ENCODE peak calls at places on chromosome 15, in ten cellular contexts. One of them, this sample, is unnamed.

GRCh38 chr15:89539027-89539426 is 36.2 kb upstream of the TICRR start:
- DNase-seq in CD14-positive monocyte: no peak
- DNase-seq in A549: no peak
- DNase-seq in nucleus accumbens: no peak
- DNase-seq in SK-MEL-5: no peak
- DNase-seq in cardiac muscle cell: no peak
- DNase-seq in stimulated activated CD8-positive, alpha-beta memory T cell treated with anti-CD3 and anti-CD28 coated beads, Interleukin-4, amount 100 ng/mL, for 1 hour: no peak
- DNase-seq in left ventricle myocardium inferior: no peak
- DNase-seq in SW 1271: no peak
- DNase-seq in stimulated activated CD4-positive, alpha-beta T cell treated with anti-CD3 and anti-CD28 coated beads, Interleukin-15, amount 100 ng/mL, for 1 hour: no peak
- DNase-seq in this sample: no peak

GRCh38 chr15:58311551-58311950 is 120.2 kb upstream of the LIPC start:
- DNase-seq in CD14-positive monocyte: no peak
- DNase-seq in A549: no peak
- DNase-seq in nucleus accumbens: no peak
- DNase-seq in SK-MEL-5: no peak
- DNase-seq in cardiac muscle cell: no peak
- DNase-seq in stimulated activated CD8-positive, alpha-beta memory T cell treated with anti-CD3 and anti-CD28 coated beads, Interleukin-4, amount 100 ng/mL, for 1 hour: no peak
- DNase-seq in left ventricle myocardium inferior: no peak
- DNase-seq in SW 1271: no peak
- DNase-seq in stimulated activated CD4-positive, alpha-beta T cell treated with anti-CD3 and anti-CD28 coated beads, Interleukin-15, amount 100 ng/mL, for 1 hour: no peak
- DNase-seq in this sample: no peak

GRCh38 chr15:87731630-87732029 is 524.9 kb downstream of the NTRK3 start:
- DNase-seq in CD14-positive monocyte: no peak
- DNase-seq in A549: no peak
- DNase-seq in nucleus accumbens: no peak
- DNase-seq in SK-MEL-5: no peak
- DNase-seq in cardiac muscle cell: peak
- DNase-seq in stimulated activated CD8-positive, alpha-beta memory T cell treated with anti-CD3 and anti-CD28 coated beads, Interleukin-4, amount 100 ng/mL, for 1 hour: no peak
- DNase-seq in left ventricle myocardium inferior: no peak
- DNase-seq in SW 1271: no peak
- DNase-seq in stimulated activated CD4-positive, alpha-beta T cell treated with anti-CD3 and anti-CD28 coated beads, Interleukin-15, amount 100 ng/mL, for 1 hour: no peak
- DNase-seq in this sample: no peak

GRCh38 chr15:101615986-101616848 is 36.0 kb downstream of the TM2D3 start:
- DNase-seq in CD14-positive monocyte: no peak
- DNase-seq in A549: peak
- DNase-seq in nucleus accumbens: no peak
- DNase-seq in SK-MEL-5: peak
- DNase-seq in cardiac muscle cell: peak
- DNase-seq in stimulated activated CD8-positive, alpha-beta memory T cell treated with anti-CD3 and anti-CD28 coated beads, Interleukin-4, amount 100 ng/mL, for 1 hour: no peak
- DNase-seq in left ventricle myocardium inferior: peak
- DNase-seq in SW 1271: no peak
- DNase-seq in stimulated activated CD4-positive, alpha-beta T cell treated with anti-CD3 and anti-CD28 coated beads, Interleukin-15, amount 100 ng/mL, for 1 hour: no peak
- DNase-seq in this sample: peak

GRCh38 chr15:71575474-71576045 is 234.8 kb upstream of the NR2E3 start:
- DNase-seq in CD14-positive monocyte: no peak
- DNase-seq in A549: peak
- DNase-seq in nucleus accumbens: no peak
- DNase-seq in SK-MEL-5: peak
- DNase-seq in cardiac muscle cell: no peak
- DNase-seq in stimulated activated CD8-positive, alpha-beta memory T cell treated with anti-CD3 and anti-CD28 coated beads, Interleukin-4, amount 100 ng/mL, for 1 hour: no peak
- DNase-seq in left ventricle myocardium inferior: no peak
- DNase-seq in SW 1271: no peak
- DNase-seq in stimulated activated CD4-positive, alpha-beta T cell treated with anti-CD3 and anti-CD28 coated beads, Interleukin-15, amount 100 ng/mL, for 1 hour: no peak
- DNase-seq in this sample: no peak

GRCh38 chr15:92753591-92753990 is 98.0 kb upstream of the FAM174B start:
- DNase-seq in CD14-positive monocyte: no peak
- DNase-seq in A549: no peak
- DNase-seq in nucleus accumbens: no peak
- DNase-seq in SK-MEL-5: no peak
- DNase-seq in cardiac muscle cell: no peak
- DNase-seq in stimulated activated CD8-positive, alpha-beta memory T cell treated with anti-CD3 and anti-CD28 coated beads, Interleukin-4, amount 100 ng/mL, for 1 hour: no peak
- DNase-seq in left ventricle myocardium inferior: no peak
- DNase-seq in SW 1271: no peak
- DNase-seq in stimulated activated CD4-positive, alpha-beta T cell treated with anti-CD3 and anti-CD28 coated beads, Interleukin-15, amount 100 ng/mL, for 1 hour: no peak
- DNase-seq in this sample: no peak

GRCh38 chr15:37088436-37088835 is 11.9 kb downstream of the MEIS2 start:
- DNase-seq in CD14-positive monocyte: no peak
- DNase-seq in A549: no peak
- DNase-seq in nucleus accumbens: no peak
- DNase-seq in SK-MEL-5: no peak
- DNase-seq in cardiac muscle cell: no peak
- DNase-seq in stimulated activated CD8-positive, alpha-beta memory T cell treated with anti-CD3 and anti-CD28 coated beads, Interleukin-4, amount 100 ng/mL, for 1 hour: no peak
- DNase-seq in left ventricle myocardium inferior: no peak
- DNase-seq in SW 1271: no peak
- DNase-seq in stimulated activated CD4-positive, alpha-beta T cell treated with anti-CD3 and anti-CD28 coated beads, Interleukin-15, amount 100 ng/mL, for 1 hour: no peak
- DNase-seq in this sample: no peak

GRCh38 chr15:34358367-34358766 is 8.6 kb downstream of the LPCAT4 start:
- DNase-seq in CD14-positive monocyte: no peak
- DNase-seq in A549: peak
- DNase-seq in nucleus accumbens: no peak
- DNase-seq in SK-MEL-5: peak
- DNase-seq in cardiac muscle cell: no peak
- DNase-seq in stimulated activated CD8-positive, alpha-beta memory T cell treated with anti-CD3 and anti-CD28 coated beads, Interleukin-4, amount 100 ng/mL, for 1 hour: no peak
- DNase-seq in left ventricle myocardium inferior: no peak
- DNase-seq in SW 1271: no peak
- DNase-seq in stimulated activated CD4-positive, alpha-beta T cell treated with anti-CD3 and anti-CD28 coated beads, Interleukin-15, amount 100 ng/mL, for 1 hour: no peak
- DNase-seq in this sample: no peak

GRCh38 chr15:73341886-73342600 is 26.7 kb downstream of the HCN4 start:
- DNase-seq in CD14-positive monocyte: no peak
- DNase-seq in A549: no peak
- DNase-seq in nucleus accumbens: no peak
- DNase-seq in SK-MEL-5: no peak
- DNase-seq in cardiac muscle cell: no peak
- DNase-seq in stimulated activated CD8-positive, alpha-beta memory T cell treated with anti-CD3 and anti-CD28 coated beads, Interleukin-4, amount 100 ng/mL, for 1 hour: no peak
- DNase-seq in left ventricle myocardium inferior: peak
- DNase-seq in SW 1271: no peak
- DNase-seq in stimulated activated CD4-positive, alpha-beta T cell treated with anti-CD3 and anti-CD28 coated beads, Interleukin-15, amount 100 ng/mL, for 1 hour: no peak
- DNase-seq in this sample: no peak

GRCh38 chr15:29638781-29639180 is 183.5 kb downstream of the TJP1 start:
- DNase-seq in CD14-positive monocyte: no peak
- DNase-seq in A549: no peak
- DNase-seq in nucleus accumbens: no peak
- DNase-seq in SK-MEL-5: peak
- DNase-seq in cardiac muscle cell: no peak
- DNase-seq in stimulated activated CD8-positive, alpha-beta memory T cell treated with anti-CD3 and anti-CD28 coated beads, Interleukin-4, amount 100 ng/mL, for 1 hour: no peak
- DNase-seq in left ventricle myocardium inferior: no peak
- DNase-seq in SW 1271: no peak
- DNase-seq in stimulated activated CD4-positive, alpha-beta T cell treated with anti-CD3 and anti-CD28 coated beads, Interleukin-15, amount 100 ng/mL, for 1 hour: no peak
- DNase-seq in this sample: peak

GRCh38 chr15:100919481-100920405 is 586 bp downstream of the LRRK1 start:
- DNase-seq in CD14-positive monocyte: no peak
- DNase-seq in A549: peak
- DNase-seq in nucleus accumbens: no peak
- DNase-seq in SK-MEL-5: no peak
- DNase-seq in cardiac muscle cell: peak
- DNase-seq in stimulated activated CD8-positive, alpha-beta memory T cell treated with anti-CD3 and anti-CD28 coated beads, Interleukin-4, amount 100 ng/mL, for 1 hour: no peak
- DNase-seq in left ventricle myocardium inferior: no peak
- DNase-seq in SW 1271: no peak
- DNase-seq in stimulated activated CD4-positive, alpha-beta T cell treated with anti-CD3 and anti-CD28 coated beads, Interleukin-15, amount 100 ng/mL, for 1 hour: peak
- DNase-seq in this sample: no peak

GRCh38 chr15:65071381-65071811 is 3.6 kb upstream of the RASL12 start:
- DNase-seq in CD14-positive monocyte: no peak
- DNase-seq in A549: no peak
- DNase-seq in nucleus accumbens: no peak
- DNase-seq in SK-MEL-5: no peak
- DNase-seq in cardiac muscle cell: no peak
- DNase-seq in stimulated activated CD8-positive, alpha-beta memory T cell treated with anti-CD3 and anti-CD28 coated beads, Interleukin-4, amount 100 ng/mL, for 1 hour: no peak
- DNase-seq in left ventricle myocardium inferior: peak
- DNase-seq in SW 1271: no peak
- DNase-seq in stimulated activated CD4-positive, alpha-beta T cell treated with anti-CD3 and anti-CD28 coated beads, Interleukin-15, amount 100 ng/mL, for 1 hour: no peak
- DNase-seq in this sample: no peak

GRCh38 chr15:78667578-78668236 is 26.7 kb upstream of the CHRNB4 start:
- DNase-seq in CD14-positive monocyte: no peak
- DNase-seq in A549: no peak
- DNase-seq in nucleus accumbens: no peak
- DNase-seq in SK-MEL-5: no peak
- DNase-seq in cardiac muscle cell: no peak
- DNase-seq in stimulated activated CD8-positive, alpha-beta memory T cell treated with anti-CD3 and anti-CD28 coated beads, Interleukin-4, amount 100 ng/mL, for 1 hour: no peak
- DNase-seq in left ventricle myocardium inferior: no peak
- DNase-seq in SW 1271: no peak
- DNase-seq in stimulated activated CD4-positive, alpha-beta T cell treated with anti-CD3 and anti-CD28 coated beads, Interleukin-15, amount 100 ng/mL, for 1 hour: no peak
- DNase-seq in this sample: no peak

GRCh38 chr15:84799511-84800187 is 17.5 kb upstream of the ALPK3 start:
- DNase-seq in CD14-positive monocyte: no peak
- DNase-seq in A549: no peak
- DNase-seq in nucleus accumbens: no peak
- DNase-seq in SK-MEL-5: no peak
- DNase-seq in cardiac muscle cell: no peak
- DNase-seq in stimulated activated CD8-positive, alpha-beta memory T cell treated with anti-CD3 and anti-CD28 coated beads, Interleukin-4, amount 100 ng/mL, for 1 hour: no peak
- DNase-seq in left ventricle myocardium inferior: no peak
- DNase-seq in SW 1271: no peak
- DNase-seq in stimulated activated CD4-positive, alpha-beta T cell treated with anti-CD3 and anti-CD28 coated beads, Interleukin-15, amount 100 ng/mL, for 1 hour: no peak
- DNase-seq in this sample: no peak

GRCh38 chr15:62857411-62857853 is 185.1 kb upstream of the TPM1 start:
- DNase-seq in CD14-positive monocyte: no peak
- DNase-seq in A549: peak
- DNase-seq in nucleus accumbens: no peak
- DNase-seq in SK-MEL-5: no peak
- DNase-seq in cardiac muscle cell: no peak
- DNase-seq in stimulated activated CD8-positive, alpha-beta memory T cell treated with anti-CD3 and anti-CD28 coated beads, Interleukin-4, amount 100 ng/mL, for 1 hour: no peak
- DNase-seq in left ventricle myocardium inferior: no peak
- DNase-seq in SW 1271: no peak
- DNase-seq in stimulated activated CD4-positive, alpha-beta T cell treated with anti-CD3 and anti-CD28 coated beads, Interleukin-15, amount 100 ng/mL, for 1 hour: no peak
- DNase-seq in this sample: no peak

GRCh38 chr15:27057904-27058645 is 87.1 kb downstream of the GABRG3 start:
- DNase-seq in CD14-positive monocyte: no peak
- DNase-seq in A549: no peak
- DNase-seq in nucleus accumbens: no peak
- DNase-seq in SK-MEL-5: no peak
- DNase-seq in cardiac muscle cell: no peak
- DNase-seq in stimulated activated CD8-positive, alpha-beta memory T cell treated with anti-CD3 and anti-CD28 coated beads, Interleukin-4, amount 100 ng/mL, for 1 hour: no peak
- DNase-seq in left ventricle myocardium inferior: no peak
- DNase-seq in SW 1271: no peak
- DNase-seq in stimulated activated CD4-positive, alpha-beta T cell treated with anti-CD3 and anti-CD28 coated beads, Interleukin-15, amount 100 ng/mL, for 1 hour: no peak
- DNase-seq in this sample: no peak

GRCh38 chr15:25795061-25795460 is 68.1 kb downstream of the ATP10A start:
- DNase-seq in CD14-positive monocyte: no peak
- DNase-seq in A549: no peak
- DNase-seq in nucleus accumbens: no peak
- DNase-seq in SK-MEL-5: no peak
- DNase-seq in cardiac muscle cell: no peak
- DNase-seq in stimulated activated CD8-positive, alpha-beta memory T cell treated with anti-CD3 and anti-CD28 coated beads, Interleukin-4, amount 100 ng/mL, for 1 hour: no peak
- DNase-seq in left ventricle myocardium inferior: no peak
- DNase-seq in SW 1271: no peak
- DNase-seq in stimulated activated CD4-positive, alpha-beta T cell treated with anti-CD3 and anti-CD28 coated beads, Interleukin-15, amount 100 ng/mL, for 1 hour: no peak
- DNase-seq in this sample: no peak

GRCh38 chr15:36775209-36775608 is 195.8 kb downstream of the CDIN1 start:
- DNase-seq in CD14-positive monocyte: no peak
- DNase-seq in A549: no peak
- DNase-seq in nucleus accumbens: no peak
- DNase-seq in SK-MEL-5: no peak
- DNase-seq in cardiac muscle cell: peak
- DNase-seq in stimulated activated CD8-positive, alpha-beta memory T cell treated with anti-CD3 and anti-CD28 coated beads, Interleukin-4, amount 100 ng/mL, for 1 hour: no peak
- DNase-seq in left ventricle myocardium inferior: no peak
- DNase-seq in SW 1271: no peak
- DNase-seq in stimulated activated CD4-positive, alpha-beta T cell treated with anti-CD3 and anti-CD28 coated beads, Interleukin-15, amount 100 ng/mL, for 1 hour: no peak
- DNase-seq in this sample: no peak

GRCh38 chr15:51310064-51310463 is 28.3 kb downstream of the CYP19A1 start:
- DNase-seq in CD14-positive monocyte: no peak
- DNase-seq in A549: no peak
- DNase-seq in nucleus accumbens: no peak
- DNase-seq in SK-MEL-5: no peak
- DNase-seq in cardiac muscle cell: no peak
- DNase-seq in stimulated activated CD8-positive, alpha-beta memory T cell treated with anti-CD3 and anti-CD28 coated beads, Interleukin-4, amount 100 ng/mL, for 1 hour: no peak
- DNase-seq in left ventricle myocardium inferior: no peak
- DNase-seq in SW 1271: no peak
- DNase-seq in stimulated activated CD4-positive, alpha-beta T cell treated with anti-CD3 and anti-CD28 coated beads, Interleukin-15, amount 100 ng/mL, for 1 hour: no peak
- DNase-seq in this sample: no peak

GRCh38 chr15:87577336-87577735 is 679.2 kb downstream of the NTRK3 start:
- DNase-seq in CD14-positive monocyte: no peak
- DNase-seq in A549: no peak
- DNase-seq in nucleus accumbens: no peak
- DNase-seq in SK-MEL-5: peak
- DNase-seq in cardiac muscle cell: no peak
- DNase-seq in stimulated activated CD8-positive, alpha-beta memory T cell treated with anti-CD3 and anti-CD28 coated beads, Interleukin-4, amount 100 ng/mL, for 1 hour: no peak
- DNase-seq in left ventricle myocardium inferior: no peak
- DNase-seq in SW 1271: no peak
- DNase-seq in stimulated activated CD4-positive, alpha-beta T cell treated with anti-CD3 and anti-CD28 coated beads, Interleukin-15, amount 100 ng/mL, for 1 hour: no peak
- DNase-seq in this sample: no peak

GRCh38 chr15:58475573-58476524 is 44.1 kb downstream of the LIPC start:
- DNase-seq in CD14-positive monocyte: no peak
- DNase-seq in A549: no peak
- DNase-seq in nucleus accumbens: no peak
- DNase-seq in SK-MEL-5: peak
- DNase-seq in cardiac muscle cell: no peak
- DNase-seq in stimulated activated CD8-positive, alpha-beta memory T cell treated with anti-CD3 and anti-CD28 coated beads, Interleukin-4, amount 100 ng/mL, for 1 hour: no peak
- DNase-seq in left ventricle myocardium inferior: no peak
- DNase-seq in SW 1271: no peak
- DNase-seq in stimulated activated CD4-positive, alpha-beta T cell treated with anti-CD3 and anti-CD28 coated beads, Interleukin-15, amount 100 ng/mL, for 1 hour: no peak
- DNase-seq in this sample: no peak

GRCh38 chr15:68372291-68372811 is 59.6 kb downstream of the ITGA11 start:
- DNase-seq in CD14-positive monocyte: no peak
- DNase-seq in A549: peak
- DNase-seq in nucleus accumbens: no peak
- DNase-seq in SK-MEL-5: peak
- DNase-seq in cardiac muscle cell: peak
- DNase-seq in stimulated activated CD8-positive, alpha-beta memory T cell treated with anti-CD3 and anti-CD28 coated beads, Interleukin-4, amount 100 ng/mL, for 1 hour: no peak
- DNase-seq in left ventricle myocardium inferior: no peak
- DNase-seq in SW 1271: no peak
- DNase-seq in stimulated activated CD4-positive, alpha-beta T cell treated with anti-CD3 and anti-CD28 coated beads, Interleukin-15, amount 100 ng/mL, for 1 hour: no peak
- DNase-seq in this sample: peak

GRCh38 chr15:91871138-91871537 is 17.6 kb downstream of the SLCO3A1 start:
- DNase-seq in CD14-positive monocyte: no peak
- DNase-seq in A549: no peak
- DNase-seq in nucleus accumbens: no peak
- DNase-seq in SK-MEL-5: no peak
- DNase-seq in cardiac muscle cell: no peak
- DNase-seq in stimulated activated CD8-positive, alpha-beta memory T cell treated with anti-CD3 and anti-CD28 coated beads, Interleukin-4, amount 100 ng/mL, for 1 hour: no peak
- DNase-seq in left ventricle myocardium inferior: no peak
- DNase-seq in SW 1271: no peak
- DNase-seq in stimulated activated CD4-positive, alpha-beta T cell treated with anti-CD3 and anti-CD28 coated beads, Interleukin-15, amount 100 ng/mL, for 1 hour: no peak
- DNase-seq in this sample: no peak

GRCh38 chr15:69346112-69346511 is 47.4 kb downstream of the PAQR5 start:
- DNase-seq in CD14-positive monocyte: no peak
- DNase-seq in A549: no peak
- DNase-seq in nucleus accumbens: no peak
- DNase-seq in SK-MEL-5: no peak
- DNase-seq in cardiac muscle cell: no peak
- DNase-seq in stimulated activated CD8-positive, alpha-beta memory T cell treated with anti-CD3 and anti-CD28 coated beads, Interleukin-4, amount 100 ng/mL, for 1 hour: no peak
- DNase-seq in left ventricle myocardium inferior: no peak
- DNase-seq in SW 1271: no peak
- DNase-seq in stimulated activated CD4-positive, alpha-beta T cell treated with anti-CD3 and anti-CD28 coated beads, Interleukin-15, amount 100 ng/mL, for 1 hour: no peak
- DNase-seq in this sample: no peak

GRCh38 chr15:57111002-57111401 is 192.6 kb downstream of the TCF12 start:
- DNase-seq in CD14-positive monocyte: no peak
- DNase-seq in A549: no peak
- DNase-seq in nucleus accumbens: no peak
- DNase-seq in SK-MEL-5: no peak
- DNase-seq in cardiac muscle cell: no peak
- DNase-seq in stimulated activated CD8-positive, alpha-beta memory T cell treated with anti-CD3 and anti-CD28 coated beads, Interleukin-4, amount 100 ng/mL, for 1 hour: no peak
- DNase-seq in left ventricle myocardium inferior: no peak
- DNase-seq in SW 1271: no peak
- DNase-seq in stimulated activated CD4-positive, alpha-beta T cell treated with anti-CD3 and anti-CD28 coated beads, Interleukin-15, amount 100 ng/mL, for 1 hour: no peak
- DNase-seq in this sample: no peak

GRCh38 chr15:92383528-92384326 is 10.0 kb upstream of the ST8SIA2 start:
- DNase-seq in CD14-positive monocyte: no peak
- DNase-seq in A549: peak
- DNase-seq in nucleus accumbens: no peak
- DNase-seq in SK-MEL-5: peak
- DNase-seq in cardiac muscle cell: peak
- DNase-seq in stimulated activated CD8-positive, alpha-beta memory T cell treated with anti-CD3 and anti-CD28 coated beads, Interleukin-4, amount 100 ng/mL, for 1 hour: no peak
- DNase-seq in left ventricle myocardium inferior: no peak
- DNase-seq in SW 1271: no peak
- DNase-seq in stimulated activated CD4-positive, alpha-beta T cell treated with anti-CD3 and anti-CD28 coated beads, Interleukin-15, amount 100 ng/mL, for 1 hour: no peak
- DNase-seq in this sample: peak

GRCh38 chr15:59528965-59529402 is 82.6 kb upstream of the GCNT3 start:
- DNase-seq in CD14-positive monocyte: peak
- DNase-seq in A549: peak
- DNase-seq in nucleus accumbens: peak
- DNase-seq in SK-MEL-5: peak
- DNase-seq in cardiac muscle cell: peak
- DNase-seq in stimulated activated CD8-positive, alpha-beta memory T cell treated with anti-CD3 and anti-CD28 coated beads, Interleukin-4, amount 100 ng/mL, for 1 hour: peak
- DNase-seq in left ventricle myocardium inferior: peak
- DNase-seq in SW 1271: peak
- DNase-seq in stimulated activated CD4-positive, alpha-beta T cell treated with anti-CD3 and anti-CD28 coated beads, Interleukin-15, amount 100 ng/mL, for 1 hour: peak
- DNase-seq in this sample: peak

GRCh38 chr15:66720206-66721010 is 18.4 kb downstream of the SMAD6 start:
- DNase-seq in CD14-positive monocyte: no peak
- DNase-seq in A549: no peak
- DNase-seq in nucleus accumbens: no peak
- DNase-seq in SK-MEL-5: no peak
- DNase-seq in cardiac muscle cell: no peak
- DNase-seq in stimulated activated CD8-positive, alpha-beta memory T cell treated with anti-CD3 and anti-CD28 coated beads, Interleukin-4, amount 100 ng/mL, for 1 hour: no peak
- DNase-seq in left ventricle myocardium inferior: no peak
- DNase-seq in SW 1271: no peak
- DNase-seq in stimulated activated CD4-positive, alpha-beta T cell treated with anti-CD3 and anti-CD28 coated beads, Interleukin-15, amount 100 ng/mL, for 1 hour: no peak
- DNase-seq in this sample: no peak